ENCODE peak calls at places on chromosomes 7 and 10, in five cellular contexts. One of them, this sample, is unnamed. For H3K9me3 and H3K4me1, the result is how much of the 10 kb centered on the place peaks cover.

GRCh38 chr10:124697837-124698559 is 46.2 kb downstream of the FAM53B start:
- DNase-seq in sigmoid colon: no peak
- DNase-seq in tibial nerve: no peak
- DNase-seq in Peyer's patch: peak
- DNase-seq in CD4-positive, CD25-positive, alpha-beta regulatory T cell: peak
- DNase-seq in this sample: no peak

GRCh38 chr7:27215356-27215755 is 15.5 kb upstream of the HOXA13 start:
- DNase-seq in Peyer's patch: no peak
- DNase-seq in sigmoid colon: no peak
- DNase-seq in CD4-positive, CD25-positive, alpha-beta regulatory T cell: no peak
- DNase-seq in tibial nerve: no peak
- DNase-seq in this sample: no peak

GRCh38 chr7:55309040-55309991 is 55.8 kb upstream of the LANCL2 start:
- DNase-seq in sigmoid colon: no peak
- DNase-seq in CD4-positive, CD25-positive, alpha-beta regulatory T cell: peak
- DNase-seq in tibial nerve: no peak
- DNase-seq in Peyer's patch: peak
- DNase-seq in this sample: peak

GRCh38 chr10:75696536-75696935 is 265.1 kb downstream of the LRMDA start:
- DNase-seq in CD4-positive, CD25-positive, alpha-beta regulatory T cell: no peak
- DNase-seq in sigmoid colon: no peak
- DNase-seq in tibial nerve: no peak
- DNase-seq in Peyer's patch: no peak
- DNase-seq in this sample: no peak

GRCh38 chr7:99005776-99006175 is 127.4 kb downstream of the TRRAP start:
- DNase-seq in Peyer's patch: peak
- DNase-seq in CD4-positive, CD25-positive, alpha-beta regulatory T cell: no peak
- DNase-seq in sigmoid colon: no peak
- DNase-seq in tibial nerve: no peak
- DNase-seq in this sample: no peak

GRCh38 chr10:104557966-104558365 is 83.1 kb upstream of the SORCS3 start:
- DNase-seq in sigmoid colon: peak
- DNase-seq in tibial nerve: no peak
- DNase-seq in CD4-positive, CD25-positive, alpha-beta regulatory T cell: no peak
- DNase-seq in Peyer's patch: no peak
- DNase-seq in this sample: no peak

GRCh38 chr10:7230956-7231355 is 179.9 kb downstream of the SFMBT2 start:
- DNase-seq in sigmoid colon: no peak
- DNase-seq in CD4-positive, CD25-positive, alpha-beta regulatory T cell: no peak
- DNase-seq in Peyer's patch: no peak
- DNase-seq in tibial nerve: no peak
- DNase-seq in this sample: no peak

GRCh38 chr7:48938539-48938938 is 14.2 kb downstream of the CDC14C start:
- DNase-seq in tibial nerve: no peak
- DNase-seq in sigmoid colon: no peak
- DNase-seq in Peyer's patch: no peak
- DNase-seq in CD4-positive, CD25-positive, alpha-beta regulatory T cell: no peak
- DNase-seq in this sample: no peak

GRCh38 chr7:11540271-11540761 is 291.7 kb downstream of the THSD7A start:
- DNase-seq in tibial nerve: no peak
- DNase-seq in sigmoid colon: no peak
- DNase-seq in CD4-positive, CD25-positive, alpha-beta regulatory T cell: no peak
- DNase-seq in Peyer's patch: no peak
- DNase-seq in this sample: no peak

GRCh38 chr10:129505500-129506075 is 38.5 kb downstream of the MGMT start:
- DNase-seq in CD4-positive, CD25-positive, alpha-beta regulatory T cell: no peak
- DNase-seq in sigmoid colon: no peak
- DNase-seq in Peyer's patch: no peak
- DNase-seq in tibial nerve: no peak
- DNase-seq in this sample: no peak

GRCh38 chr10:117186832-117187615 is 10.3 kb upstream of the KCNK18 start:
- DNase-seq in Peyer's patch: no peak
- DNase-seq in tibial nerve: no peak
- DNase-seq in sigmoid colon: peak
- DNase-seq in CD4-positive, CD25-positive, alpha-beta regulatory T cell: no peak
- DNase-seq in this sample: no peak

GRCh38 chr10:112519129-112519761 is 72.2 kb downstream of the VTI1A start:
- DNase-seq in tibial nerve: no peak
- DNase-seq in CD4-positive, CD25-positive, alpha-beta regulatory T cell: no peak
- DNase-seq in sigmoid colon: no peak
- DNase-seq in Peyer's patch: no peak
- DNase-seq in this sample: peak

GRCh38 chr10:126153686-126154628 is 234.3 kb downstream of the ADAM12 start:
- DNase-seq in sigmoid colon: no peak
- DNase-seq in CD4-positive, CD25-positive, alpha-beta regulatory T cell: no peak
- DNase-seq in tibial nerve: no peak
- DNase-seq in Peyer's patch: no peak
- DNase-seq in this sample: no peak

GRCh38 chr7:67019562-67020390 is 23.1 kb downstream of the TYW1 start:
- DNase-seq in CD4-positive, CD25-positive, alpha-beta regulatory T cell: no peak
- DNase-seq in Peyer's patch: no peak
- DNase-seq in sigmoid colon: peak
- DNase-seq in tibial nerve: no peak
- DNase-seq in this sample: peak

GRCh38 chr10:86956195-86956840 is 1.1 kb downstream of the MMRN2 start:
- DNase-seq in tibial nerve: no peak
- DNase-seq in CD4-positive, CD25-positive, alpha-beta regulatory T cell: no peak
- DNase-seq in Peyer's patch: no peak
- DNase-seq in sigmoid colon: peak
- DNase-seq in this sample: no peak

GRCh38 chr7:104127204-104127603 is 80.6 kb downstream of the ORC5 start:
- DNase-seq in tibial nerve: no peak
- DNase-seq in Peyer's patch: no peak
- DNase-seq in sigmoid colon: no peak
- DNase-seq in CD4-positive, CD25-positive, alpha-beta regulatory T cell: no peak
- DNase-seq in this sample: no peak

GRCh38 chr7:150408393-150409299 is 29.5 kb downstream of the ZNF775 start:
- DNase-seq in tibial nerve: no peak
- DNase-seq in Peyer's patch: peak
- DNase-seq in sigmoid colon: peak
- DNase-seq in CD4-positive, CD25-positive, alpha-beta regulatory T cell: no peak
- DNase-seq in this sample: no peak

GRCh38 chr10:98328640-98329039 is 60.6 kb upstream of the LOXL4 start:
- DNase-seq in Peyer's patch: no peak
- DNase-seq in tibial nerve: no peak
- DNase-seq in CD4-positive, CD25-positive, alpha-beta regulatory T cell: no peak
- DNase-seq in sigmoid colon: no peak
- DNase-seq in this sample: no peak

GRCh38 chr10:58823983-58824382 is 311.3 kb downstream of the BICC1 start:
- DNase-seq in CD4-positive, CD25-positive, alpha-beta regulatory T cell: no peak
- DNase-seq in Peyer's patch: no peak
- DNase-seq in sigmoid colon: no peak
- DNase-seq in tibial nerve: no peak
- DNase-seq in this sample: no peak

GRCh38 chr7:17863815-17864159 is 76.5 kb downstream of the SNX13 start:
- DNase-seq in sigmoid colon: no peak
- DNase-seq in CD4-positive, CD25-positive, alpha-beta regulatory T cell: no peak
- DNase-seq in tibial nerve: no peak
- DNase-seq in Peyer's patch: no peak
- DNase-seq in this sample: no peak

GRCh38 chr10:132548106-132548823 is 10.7 kb downstream of the INPP5A start:
- DNase-seq in Peyer's patch: peak
- DNase-seq in sigmoid colon: peak
- DNase-seq in tibial nerve: no peak
- DNase-seq in CD4-positive, CD25-positive, alpha-beta regulatory T cell: no peak
- DNase-seq in this sample: no peak

GRCh38 chr7:100827330-100828226 is at the start of gene EPHB4:
- DNase-seq in CD4-positive, CD25-positive, alpha-beta regulatory T cell: no peak
- DNase-seq in Peyer's patch: peak
- DNase-seq in sigmoid colon: peak
- DNase-seq in tibial nerve: no peak
- DNase-seq in this sample: peak

GRCh38 chr7:158130023-158130409 is 457.6 kb downstream of the PTPRN2 start:
- DNase-seq in CD4-positive, CD25-positive, alpha-beta regulatory T cell: no peak
- DNase-seq in Peyer's patch: no peak
- DNase-seq in tibial nerve: no peak
- DNase-seq in sigmoid colon: no peak
- DNase-seq in this sample: no peak

GRCh38 chr7:158128572-158128971 is 459.1 kb downstream of the PTPRN2 start:
- DNase-seq in sigmoid colon: peak
- DNase-seq in tibial nerve: no peak
- DNase-seq in Peyer's patch: no peak
- DNase-seq in CD4-positive, CD25-positive, alpha-beta regulatory T cell: no peak
- DNase-seq in this sample: no peak

GRCh38 chr7:158127241-158127640 is 460.4 kb downstream of the PTPRN2 start:
- DNase-seq in sigmoid colon: peak
- DNase-seq in CD4-positive, CD25-positive, alpha-beta regulatory T cell: no peak
- DNase-seq in Peyer's patch: no peak
- DNase-seq in tibial nerve: no peak
- DNase-seq in this sample: no peak

GRCh38 chr7:158126661-158127060 is 461.0 kb downstream of the PTPRN2 start:
- DNase-seq in CD4-positive, CD25-positive, alpha-beta regulatory T cell: no peak
- DNase-seq in sigmoid colon: peak
- DNase-seq in tibial nerve: no peak
- DNase-seq in Peyer's patch: no peak
- DNase-seq in this sample: no peak

GRCh38 chr7:158129037-158130022 is 458.3 kb downstream of the PTPRN2 start:
- DNase-seq in CD4-positive, CD25-positive, alpha-beta regulatory T cell: no peak
- DNase-seq in sigmoid colon: peak
- DNase-seq in tibial nerve: no peak
- DNase-seq in Peyer's patch: no peak
- DNase-seq in this sample: no peak
- H3K9me3 ChIP-seq in CD4-positive, CD25-positive, alpha-beta regulatory T cell: under half
- H3K9me3 ChIP-seq in sigmoid colon: under half
- H3K9me3 ChIP-seq in tibial nerve: under half
- H3K9me3 ChIP-seq in Peyer's patch: under half
- H3K9me3 ChIP-seq in this sample: under half

GRCh38 chr10:114729103-114729659 is 71.1 kb upstream of the ABLIM1 start:
- DNase-seq in sigmoid colon: no peak
- DNase-seq in CD4-positive, CD25-positive, alpha-beta regulatory T cell: no peak
- DNase-seq in tibial nerve: no peak
- DNase-seq in Peyer's patch: no peak
- DNase-seq in this sample: no peak

GRCh38 chr10:114728325-114728724 is 70.2 kb upstream of the ABLIM1 start:
- DNase-seq in sigmoid colon: no peak
- DNase-seq in Peyer's patch: no peak
- DNase-seq in tibial nerve: no peak
- DNase-seq in CD4-positive, CD25-positive, alpha-beta regulatory T cell: no peak
- DNase-seq in this sample: no peak

GRCh38 chr10:114724295-114724694 is 66.2 kb upstream of the ABLIM1 start:
- DNase-seq in CD4-positive, CD25-positive, alpha-beta regulatory T cell: no peak
- DNase-seq in tibial nerve: no peak
- DNase-seq in Peyer's patch: no peak
- DNase-seq in sigmoid colon: no peak
- DNase-seq in this sample: no peak

GRCh38 chr10:114724707-114725106 is 66.6 kb upstream of the ABLIM1 start:
- DNase-seq in tibial nerve: no peak
- DNase-seq in CD4-positive, CD25-positive, alpha-beta regulatory T cell: no peak
- DNase-seq in Peyer's patch: no peak
- DNase-seq in sigmoid colon: no peak
- DNase-seq in this sample: no peak

DNA sequence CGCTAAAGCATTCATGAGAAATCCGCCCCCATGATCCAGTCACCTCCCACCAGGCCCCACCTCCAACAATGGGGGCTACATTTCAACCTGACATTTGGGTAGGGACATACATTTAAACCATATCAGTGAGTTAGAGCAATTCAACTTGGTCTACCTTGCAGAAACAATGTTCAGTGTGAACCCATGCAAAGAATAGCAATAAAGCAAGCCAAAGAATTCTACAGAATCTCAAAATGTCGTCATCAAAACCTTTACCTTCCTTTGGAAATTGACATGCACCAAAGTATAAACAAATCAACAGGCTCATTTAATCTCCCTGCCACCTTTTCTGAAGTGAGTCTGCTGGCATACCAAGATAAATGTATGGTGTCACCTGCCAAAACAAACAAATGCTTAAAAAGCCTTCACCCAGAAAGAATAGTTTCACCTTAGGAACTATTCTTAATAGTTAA is 68.8 kb upstream of the ABLIM1 start:
- DNase-seq in sigmoid colon: no peak
- DNase-seq in tibial nerve: no peak
- DNase-seq in Peyer's patch: no peak
- DNase-seq in CD4-positive, CD25-positive, alpha-beta regulatory T cell: no peak
- DNase-seq in this sample: no peak
- H3K4me1 ChIP-seq in sigmoid colon: under half
- H3K4me1 ChIP-seq in tibial nerve: under half
- H3K4me1 ChIP-seq in Peyer's patch: under half
- H3K4me1 ChIP-seq in CD4-positive, CD25-positive, alpha-beta regulatory T cell: under half
- H3K4me1 ChIP-seq in this sample: under half

GRCh38 chr7:696426-697258 is 29.9 kb upstream of the DNAAF5 start:
- DNase-seq in CD4-positive, CD25-positive, alpha-beta regulatory T cell: no peak
- DNase-seq in sigmoid colon: peak
- DNase-seq in tibial nerve: no peak
- DNase-seq in Peyer's patch: no peak
- DNase-seq in this sample: no peak

GRCh38 chr7:693280-693679 is 33.2 kb upstream of the DNAAF5 start:
- DNase-seq in CD4-positive, CD25-positive, alpha-beta regulatory T cell: no peak
- DNase-seq in Peyer's patch: no peak
- DNase-seq in sigmoid colon: peak
- DNase-seq in tibial nerve: no peak
- DNase-seq in this sample: no peak

GRCh38 chr7:691361-692045 is 35.0 kb upstream of the DNAAF5 start:
- DNase-seq in tibial nerve: no peak
- DNase-seq in sigmoid colon: peak
- DNase-seq in CD4-positive, CD25-positive, alpha-beta regulatory T cell: no peak
- DNase-seq in Peyer's patch: no peak
- DNase-seq in this sample: no peak

GRCh38 chr7:685540-685939 is 41.0 kb upstream of the DNAAF5 start:
- DNase-seq in Peyer's patch: no peak
- DNase-seq in sigmoid colon: no peak
- DNase-seq in CD4-positive, CD25-positive, alpha-beta regulatory T cell: no peak
- DNase-seq in tibial nerve: no peak
- DNase-seq in this sample: no peak

DNA sequence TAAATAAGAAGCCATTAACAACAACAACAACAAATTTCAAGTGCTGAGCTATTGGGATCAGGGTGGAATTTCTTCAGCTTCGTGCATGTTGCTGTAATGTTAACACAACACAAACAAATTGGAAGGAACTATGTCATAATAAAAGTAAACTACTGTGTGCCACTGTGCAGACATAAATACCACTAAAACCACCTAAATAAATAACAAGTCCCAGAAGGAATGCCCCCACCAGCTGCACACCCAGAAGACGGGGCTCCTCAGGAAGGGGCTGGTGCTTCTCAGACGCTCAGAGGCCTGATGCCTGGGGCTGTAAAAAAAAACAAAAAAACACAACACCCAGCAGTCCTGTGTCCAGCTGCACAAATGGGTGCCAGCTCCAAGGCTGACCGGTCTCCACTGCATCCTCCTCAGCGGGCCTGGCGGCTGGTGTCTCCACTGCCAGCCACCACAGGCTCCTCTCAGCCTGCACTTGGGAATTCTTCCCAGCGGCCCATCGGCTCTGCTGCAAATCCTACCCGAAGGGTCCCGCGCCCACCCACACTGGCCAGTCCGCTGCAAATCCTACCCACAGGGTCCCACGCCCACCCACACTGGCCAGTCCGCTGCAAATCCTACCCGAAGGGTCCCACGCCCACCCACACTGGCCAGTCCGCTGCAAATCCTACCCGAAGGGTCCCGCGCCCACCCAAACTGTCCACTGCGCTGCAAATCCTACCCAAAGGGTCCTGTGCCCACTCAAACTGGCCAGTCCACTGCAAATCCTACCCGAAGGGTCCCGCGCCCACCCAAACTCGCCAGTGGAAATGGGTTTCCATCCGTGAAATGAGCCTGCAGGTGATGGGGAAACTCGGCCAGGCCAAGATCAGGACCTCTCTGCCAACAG is 35.8 kb upstream of the DNAAF5 start:
- DNase-seq in CD4-positive, CD25-positive, alpha-beta regulatory T cell: no peak
- DNase-seq in Peyer's patch: no peak
- DNase-seq in sigmoid colon: peak
- DNase-seq in tibial nerve: no peak
- DNase-seq in this sample: no peak
- H3K9me3 ChIP-seq in CD4-positive, CD25-positive, alpha-beta regulatory T cell: under half
- H3K9me3 ChIP-seq in Peyer's patch: under half
- H3K9me3 ChIP-seq in sigmoid colon: under half
- H3K9me3 ChIP-seq in tibial nerve: under half
- H3K9me3 ChIP-seq in this sample: under half

GRCh38 chr7:7306231-7306630 is 123.9 kb downstream of the C1GALT1 start:
- DNase-seq in Peyer's patch: no peak
- DNase-seq in CD4-positive, CD25-positive, alpha-beta regulatory T cell: no peak
- DNase-seq in sigmoid colon: no peak
- DNase-seq in tibial nerve: no peak
- DNase-seq in this sample: no peak
- H3K4me1 ChIP-seq in Peyer's patch: under half
- H3K4me1 ChIP-seq in CD4-positive, CD25-positive, alpha-beta regulatory T cell: under half
- H3K4me1 ChIP-seq in sigmoid colon: under half
- H3K4me1 ChIP-seq in tibial nerve: under half
- H3K4me1 ChIP-seq in this sample: under half

This sample was measured in small intestine.